ENCODE peak calls at places on chromosomes 4 and X, in seven cellular contexts. Z is stomach, W is tibial nerve, G is IMR-90, C is cardiac muscle cell, T is thoracic aorta, L is foreskin keratinocyte. U is an unnamed sample.

GRCh38 chr4:3059090-3059428 is 15.3 kb downstream of the HTT-AS start:
- DNase-seq in L (no peak), T (no peak), G (no peak), Z (no peak), W (no peak), C (no peak), U (no peak)

GRCh38 chrX:154334496-154334895 is 38.9 kb downstream of the TKTL1 start:
- DNase-seq in C (no peak), Z (no peak), W (no peak), T (no peak), L (no peak), G (no peak), U (no peak)

GRCh38 chrX:26309262-26309661 is 93.3 kb downstream of the MAGEB5 start:
- DNase-seq in C (no peak), W (no peak), T (no peak), G (no peak), L (no peak), Z (no peak), U (no peak)

GRCh38 chr4:145231906-145232700 is 51.7 kb upstream of the OTUD4 start:
- DNase-seq in Z (no peak), W (no peak), L (no peak), G (peak; percentile 65), C (no peak), T (no peak), U (no peak)

GRCh38 chr4:155762351-155762750 is 3.5 kb downstream of the GUCY1B1 start:
- DNase-seq in G (peak; percentile 38), Z (no peak), T (no peak), W (no peak), C (no peak), L (no peak), U (no peak)

GRCh38 chrX:131711478-131711867 is 167.6 kb downstream of the OR13H1 start:
- DNase-seq in G (no peak), L (no peak), Z (no peak), T (no peak), W (no peak), C (no peak), U (no peak)

GRCh38 chr4:21893136-21893535 is 55.4 kb downstream of the KCNIP4 start:
- DNase-seq in T (no peak), C (no peak), W (no peak), L (no peak), G (no peak), Z (no peak), U (no peak)

GRCh38 chr4:23161787-23162186 is 469.1 kb downstream of the GBA3 start:
- DNase-seq in C (no peak), G (no peak), T (no peak), Z (no peak), W (no peak), L (no peak), U (no peak)

GRCh38 chr4:130849985-130850632 is 1754.2 kb downstream of the C4orf33 start:
- DNase-seq in Z (peak; percentile 59), T (no peak), W (no peak), C (no peak), G (no peak), L (peak; percentile 37), U (peak; percentile 14)

GRCh38 chrX:134631404-134632346 is 26.6 kb downstream of the PLAC1 start:
- DNase-seq in L (no peak), T (no peak), W (peak; percentile 6), Z (no peak), C (no peak), G (peak; percentile 76), U (peak; percentile 15)

GRCh38 chr4:128322311-128322710 is 34.7 kb upstream of the PGRMC2 start:
- DNase-seq in Z (no peak), C (no peak), T (no peak), G (peak; percentile 28), W (no peak), L (peak; percentile 84), U (no peak)

GRCh38 chrX:107154787-107155620 is 36.4 kb upstream of the RBM41 start:
- DNase-seq in C (no peak), G (peak; percentile 9), Z (no peak), L (peak; percentile 78), W (no peak), T (no peak), U (no peak)

GRCh38 chr4:81472249-81473085 is 760 bp upstream of the RASGEF1B start:
- DNase-seq in W (peak; percentile 35), G (no peak), C (peak; percentile 55), T (no peak), L (peak; percentile 46), Z (peak; percentile 35), U (peak; percentile 57)

GRCh38 chr4:153205757-153206156 is 1.5 kb downstream of the TRIM2 start:
- DNase-seq in G (no peak), T (no peak), C (no peak), L (peak; percentile 76), W (no peak), Z (peak; percentile 56), U (peak; percentile 80)

GRCh38 chr4:17142232-17142711 is 243.8 kb upstream of the LDB2 start:
- DNase-seq in L (peak; percentile 67), C (no peak), Z (no peak), G (peak; percentile 98), W (no peak), T (no peak), U (no peak)

GRCh38 chr4:25865586-25865985 is 2.8 kb upstream of the SEL1L3 start:
- DNase-seq in G (no peak), C (no peak), Z (peak; percentile 65), L (peak; percentile 98), T (no peak), W (no peak), U (peak; percentile 85)

GRCh38 chr4:73486497-73486896 is 5.0 kb downstream of the AFM start:
- DNase-seq in T (no peak), Z (no peak), W (no peak), L (no peak), C (no peak), G (no peak), U (no peak)

GRCh38 chrX:19541196-19541595 is 25.9 kb upstream of the MAP3K15 start:
- DNase-seq in G (no peak), L (no peak), C (no peak), Z (no peak), T (no peak), W (no peak), U (no peak)

GRCh38 chr4:41611881-41612871 is 74.2 kb downstream of the LIMCH1 start:
- DNase-seq in G (peak; percentile 8), L (peak; percentile 66), W (peak; percentile 37), Z (peak; percentile 42), T (no peak), C (peak; percentile 63), U (peak; percentile 51)

GRCh38 chr4:85591361-85592098 is 116.6 kb downstream of the ARHGAP24 start:
- DNase-seq in W (no peak), G (no peak), Z (no peak), L (no peak), C (no peak), T (no peak), U (no peak)

GRCh38 chr4:47383829-47384427 is 79.6 kb downstream of the COMMD8 start:
- DNase-seq in W (no peak), G (peak; percentile 64), C (peak; percentile 46), L (peak; percentile 28), T (no peak), Z (no peak), U (no peak)

GRCh38 chr4:1166509-1167243 is 5.7 kb downstream of the SPON2 start:
- DNase-seq in T (no peak), Z (no peak), L (no peak), W (no peak), C (no peak), G (no peak), U (no peak)

GRCh38 chr4:186040316-186040715 is 28.6 kb upstream of the TLR3 start:
- DNase-seq in G (no peak), W (no peak), Z (no peak), L (no peak), T (no peak), C (no peak), U (no peak)

GRCh38 chrX:77446029-77446585 is 1.1 kb upstream of the FGF16 start:
- DNase-seq in W (no peak), C (no peak), G (no peak), Z (no peak), T (no peak), L (no peak), U (peak; percentile 10)

GRCh38 chr4:152536545-152537182 is 772 bp upstream of the FBXW7 start:
- DNase-seq in Z (no peak), T (no peak), G (peak; percentile 37), W (peak; percentile 33), C (peak; percentile 52), L (no peak), U (peak; percentile 69)

GRCh38 chr4:111632752-111633151 is 512.5 kb upstream of the FAM241A start:
- DNase-seq in Z (no peak), C (no peak), G (peak; percentile 53), T (no peak), L (peak; percentile 55), W (no peak), U (no peak)

GRCh38 chrX:13752646-13753045 is 18.1 kb downstream of the OFD1 start:
- DNase-seq in C (no peak), L (no peak), W (no peak), T (no peak), Z (no peak), G (no peak), U (no peak)
- H3K27ac ChIP-seq in C (no peak overlapping the region), L (peak overlapping the region; percentile 92), W (no peak overlapping the region), T (no peak overlapping the region), Z (peak overlapping the region; percentile 9), G (no peak overlapping the region), U (no peak overlapping the region)

GRCh38 chrX:39897741-39898097 is 200.0 kb downstream of the BCOR start:
- DNase-seq in T (no peak), Z (no peak), W (no peak), L (no peak), C (no peak), G (no peak), U (no peak)

GRCh38 chrX:39894626-39895025 is 203.1 kb downstream of the BCOR start:
- DNase-seq in W (peak; percentile 17), C (no peak), G (no peak), T (no peak), L (no peak), Z (peak; percentile 33), U (peak; percentile 43)

GRCh38 chrX:39896951-39897740 is 200.6 kb downstream of the BCOR start:
- DNase-seq in W (no peak), Z (no peak), G (peak; percentile 62), C (peak; percentile 74), L (peak; percentile 84), T (no peak), U (no peak)

GRCh38 chrX:39893417-39894338 is 204.1 kb downstream of the BCOR start:
- DNase-seq in G (no peak), L (no peak), Z (no peak), C (no peak), T (no peak), W (no peak), U (no peak)

GRCh38 chrX:39895228-39896110 is 202.3 kb downstream of the BCOR start:
- DNase-seq in G (no peak), Z (peak; percentile 31), W (no peak), T (no peak), L (no peak), C (no peak), U (peak; percentile 29)
- H3K27ac ChIP-seq in G (no peak overlapping the region), Z (peak overlapping the region; percentile 23), W (no peak overlapping the region), T (no peak overlapping the region), L (no peak overlapping the region), C (no peak overlapping the region), U (peak overlapping the region; percentile 16)

GRCh38 chr4:102547973-102548372 is 46.8 kb downstream of the NFKB1 start:
- DNase-seq in C (no peak), T (no peak), Z (no peak), G (no peak), W (no peak), L (no peak), U (no peak)
- H3K27ac ChIP-seq in C (no peak overlapping the region), T (no peak overlapping the region), Z (no peak overlapping the region), G (no peak overlapping the region), W (no peak overlapping the region), L (no peak overlapping the region), U (no peak overlapping the region)

GRCh38 chr4:142516686-142517145 is 329.4 kb downstream of the INPP4B start:
- DNase-seq in C (peak; percentile 69), G (peak; percentile 45), W (no peak), Z (no peak), L (peak; percentile 85), T (no peak), U (no peak)
- H3K27ac ChIP-seq in C (peak overlapping the region; percentile 59), G (no peak overlapping the region), W (no peak overlapping the region), Z (no peak overlapping the region), L (peak overlapping the region; percentile 30), T (no peak overlapping the region), U (no peak overlapping the region)